ENCODE peak calls at places on chromosomes 16 and 17, in eight cellular contexts. Q, S, O, Z, P, A, J and L are unnamed samples.

GRCh38 chr17:70108166-70108565 is 33.1 kb downstream of the KCNJ16 start:
- DNase-seq in Q (no peak), J (no peak), O (no peak), Z (no peak), A (no peak), P (no peak), S (no peak), L (no peak)

GRCh38 chr16:14150796-14151195 is 79.7 kb downstream of the MRTFB start:
- DNase-seq in Q (no peak), P (no peak), O (no peak), A (no peak), J (no peak), S (no peak), Z (no peak), L (no peak)

GRCh38 chr17:79114455-79115301 is 40.1 kb downstream of the ENGASE start:
- DNase-seq in Z (no peak), P (peak; percentile 28), A (no peak), S (no peak), Q (peak; percentile 29), J (no peak), O (peak; percentile 26), L (no peak)

GRCh38 chr17:7838291-7839075 is 4.5 kb downstream of the KDM6B start:
- DNase-seq in S (no peak), Q (peak; percentile 68), O (no peak), P (peak; percentile 73), A (no peak), J (no peak), Z (no peak), L (peak; percentile 73)

GRCh38 chr17:39051001-39051605 is 83.9 kb upstream of the FBXO47 start:
- DNase-seq in P (no peak), O (no peak), A (no peak), S (no peak), J (no peak), Q (no peak), Z (no peak), L (peak; percentile 47)

GRCh38 chr17:43599835-43600234 is 53.7 kb upstream of the ETV4 start:
- DNase-seq in Q (no peak), A (peak; percentile 54), P (peak; percentile 87), S (no peak), O (no peak), Z (no peak), J (no peak), L (no peak)

GRCh38 chr17:78278139-78278741 is 46.8 kb downstream of the TMEM235 start:
- DNase-seq in S (no peak), O (no peak), P (no peak), Z (no peak), J (no peak), Q (peak; percentile 68), A (no peak), L (no peak)

GRCh38 chr17:60421273-60422161 is 772 bp upstream of the CHCT1 start:
- DNase-seq in Z (peak; percentile 12), J (peak; percentile 85), A (no peak), O (peak; percentile 56), Q (peak; percentile 54), P (peak; percentile 82), S (peak; percentile 56), L (no peak)

GRCh38 chr16:86806838-86807351 is 228.5 kb downstream of the FOXL1 start:
- DNase-seq in Z (no peak), J (no peak), Q (no peak), O (no peak), A (peak; percentile 11), P (no peak), S (no peak), L (no peak)

GRCh38 chr16:13471036-13471435 is 448.9 kb upstream of the ERCC4 start:
- DNase-seq in Q (no peak), S (no peak), J (no peak), O (no peak), Z (no peak), P (no peak), A (no peak), L (no peak)

GRCh38 chr16:15667091-15667742 is 17.2 kb downstream of the NDE1 start:
- DNase-seq in J (no peak), A (no peak), P (no peak), Z (no peak), Q (no peak), S (no peak), O (no peak), L (no peak)

GRCh38 chr17:69059458-69060205 is 1.1 kb downstream of the ABCA9 start:
- DNase-seq in Z (no peak), Q (no peak), S (no peak), A (no peak), P (no peak), J (no peak), O (no peak), L (no peak)

GRCh38 chr16:2213817-2214720 is 571 bp downstream of the PGP start:
- DNase-seq in Z (no peak), P (peak; percentile 27), A (no peak), Q (no peak), S (no peak), O (no peak), J (peak; percentile 51), L (no peak)

GRCh38 chr16:71424626-71425025 is 17.2 kb downstream of the TLE7 start:
- DNase-seq in O (no peak), P (no peak), S (no peak), J (no peak), Q (no peak), Z (no peak), A (no peak), L (no peak)

GRCh38 chr16:73065617-73066313 is 17.8 kb upstream of the ZFHX3 start:
- DNase-seq in A (no peak), S (no peak), O (no peak), J (no peak), Z (no peak), Q (no peak), P (no peak), L (peak; percentile 85)

GRCh38 chr16:29760567-29761279 is 14.9 kb upstream of the C16orf54 start:
- DNase-seq in Q (no peak), O (no peak), Z (no peak), P (no peak), S (no peak), J (no peak), A (no peak), L (no peak)

GRCh38 chr16:73713817-73714495 is 582.7 kb upstream of the PSMD7 start:
- DNase-seq in A (no peak), S (peak; percentile 52), J (no peak), Q (no peak), P (peak; percentile 26), Z (no peak), O (peak; percentile 6), L (no peak)

DNA sequence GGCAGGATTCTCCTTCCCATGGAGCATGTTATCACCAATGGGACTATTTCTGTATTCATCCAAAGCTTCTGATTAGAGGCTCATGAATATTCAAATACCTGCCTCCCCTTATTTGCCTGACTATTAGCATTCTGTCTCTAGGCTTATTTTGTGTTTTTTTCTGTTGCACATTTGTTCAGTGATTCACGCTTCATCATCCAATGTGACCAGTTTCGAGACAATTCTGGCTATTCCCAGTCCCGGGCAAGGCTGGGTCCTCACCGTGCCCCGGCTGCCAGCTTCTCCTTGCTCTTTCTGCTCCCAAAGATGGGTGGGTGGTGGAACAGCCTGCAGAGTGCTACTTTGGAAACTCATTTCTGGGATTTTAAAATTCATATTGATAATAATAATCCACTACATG is 117.1 kb upstream of the CDH13 start:
- DNase-seq in S (peak; percentile 44), Z (no peak), O (no peak), P (no peak), Q (no peak), A (no peak), J (no peak), L (no peak)
- H3K4me3 ChIP-seq in S (no peak overlapping the region), Z (no peak overlapping the region), O (no peak overlapping the region), P (no peak overlapping the region), Q (no peak overlapping the region), A (no peak overlapping the region), J (no peak overlapping the region), L (no peak overlapping the region)

GRCh38 chr16:31476305-31477219 is 4.6 kb downstream of the TGFB1I1 start:
- DNase-seq in P (no peak), Z (no peak), J (peak; percentile 61), S (no peak), Q (peak; percentile 95), O (peak; percentile 53), A (no peak), L (no peak)

GRCh38 chr16:31474173-31474714 is 2.3 kb downstream of the TGFB1I1 start:
- DNase-seq in P (peak; percentile 25), O (no peak), J (no peak), Q (no peak), S (no peak), A (peak; percentile 39), Z (no peak), L (no peak)

GRCh38 chr16:31477220-31478216 is 5.4 kb upstream of the SLC5A2 start:
- DNase-seq in O (no peak), Q (peak; percentile 82), S (no peak), A (no peak), P (no peak), J (no peak), Z (no peak), L (no peak)

GRCh38 chr16:31474778-31475738 is 3.1 kb downstream of the TGFB1I1 start:
- DNase-seq in O (no peak), Q (no peak), S (no peak), P (no peak), J (no peak), A (no peak), Z (no peak), L (no peak)

DNA sequence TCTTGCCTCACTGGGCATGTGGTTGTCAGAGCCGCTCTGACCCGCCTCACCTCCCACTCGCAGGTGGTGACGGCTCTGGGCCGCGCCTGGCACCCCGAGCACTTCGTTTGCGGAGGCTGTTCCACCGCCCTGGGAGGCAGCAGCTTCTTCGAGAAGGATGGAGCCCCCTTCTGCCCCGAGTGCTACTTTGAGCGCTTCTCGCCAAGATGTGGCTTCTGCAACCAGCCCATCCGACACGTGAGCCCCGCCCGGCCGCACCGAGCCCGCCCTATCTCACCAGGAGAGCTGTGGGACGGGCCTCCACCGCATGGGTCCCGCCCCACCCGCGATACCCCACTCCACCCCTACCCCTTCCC is 4.0 kb downstream of the TGFB1I1 start:
- DNase-seq in O (no peak), Z (no peak), P (no peak), J (no peak), Q (no peak), S (no peak), A (no peak), L (no peak)
- H3K4me3 ChIP-seq in O (no peak overlapping the region), Z (no peak overlapping the region), P (no peak overlapping the region), J (no peak overlapping the region), Q (peak overlapping the region; percentile 52), S (no peak overlapping the region), A (no peak overlapping the region), L (peak overlapping the region; percentile 47)

GRCh38 chr16:5206331-5206990 is 108.9 kb upstream of the EEF2KMT start:
- DNase-seq in Z (no peak), A (no peak), S (no peak), Q (no peak), P (no peak), J (no peak), O (no peak), L (no peak)
- H3K4me3 ChIP-seq in Z (no peak overlapping the region), A (no peak overlapping the region), S (no peak overlapping the region), Q (no peak overlapping the region), P (no peak overlapping the region), J (no peak overlapping the region), O (no peak overlapping the region), L (no peak overlapping the region)

GRCh38 chr17:47708864-47709541 is 15.0 kb downstream of the TBKBP1 start:
- DNase-seq in P (no peak), Q (no peak), A (no peak), O (no peak), J (no peak), Z (no peak), S (no peak), L (no peak)
- H3K4me3 ChIP-seq in P (no peak overlapping the region), Q (peak overlapping the region; percentile 18), A (no peak overlapping the region), O (peak overlapping the region; percentile 47), J (no peak overlapping the region), Z (no peak overlapping the region), S (peak overlapping the region; percentile 26), L (peak overlapping the region; percentile 77)